ENCODE peak calls at places on chromosomes 7 and 10, in ten cellular contexts. G is GM10248, Q is kidney epithelial cell, T is activated T-cell treated with anti-CD3 and anti-CD28 coated beads for 48 hours, P is T-helper 17 cell, U is T-helper 1 cell, F is NCI-H1694, K is tibial artery, D is NCI-H1092, X is occipital lobe. R is an unnamed sample.

GRCh38 chr7:75611557-75612178 is 119.5 kb downstream of the SPDYE5 start:
- DNase-seq in G (no peak), Q (no peak), T (no peak), P (no peak), U (no peak), F (no peak), K (peak; percentile 95), D (no peak), X (peak; percentile 94), R (no peak)

GRCh38 chr10:88207121-88207546 is 343.7 kb downstream of the PTEN start:
- DNase-seq in G (no peak), Q (no peak), T (no peak), P (no peak), U (no peak), F (no peak), K (no peak), D (no peak), X (no peak), R (no peak)

GRCh38 chr10:69438531-69439349 is 12.5 kb upstream of the TSPAN15 start:
- DNase-seq in G (no peak), Q (no peak), T (no peak), P (no peak), U (no peak), F (peak; percentile 88), K (no peak), D (no peak), X (no peak), R (peak; percentile 78)

GRCh38 chr10:10792681-10793080 is 225.0 kb upstream of the CELF2 start:
- DNase-seq in G (no peak), Q (peak; percentile 82), T (no peak), P (no peak), U (no peak), F (no peak), K (no peak), D (no peak), X (no peak), R (peak; percentile 6)

GRCh38 chr10:89274928-89275327 is 23.4 kb upstream of the LIPA start:
- DNase-seq in G (no peak), Q (no peak), T (no peak), P (no peak), U (no peak), F (no peak), K (no peak), D (no peak), X (no peak), R (peak; percentile 33)

GRCh38 chr10:95295031-95295755 is 4.4 kb upstream of the PDLIM1 start:
- DNase-seq in G (peak; percentile 86), Q (peak; percentile 61), T (peak; percentile 33), P (no peak), U (no peak), F (no peak), K (no peak), D (peak; percentile 32), X (peak; percentile 16), R (no peak)

GRCh38 chr7:34181271-34181958 is 276.1 kb downstream of the BMPER start:
- DNase-seq in G (no peak), Q (no peak), T (no peak), P (no peak), U (no peak), F (no peak), K (no peak), D (no peak), X (no peak), R (no peak)

GRCh38 chr7:2476298-2476697 is at the start of gene GRIFIN:
- DNase-seq in G (no peak), Q (no peak), T (no peak), P (no peak), U (no peak), F (no peak), K (no peak), D (no peak), X (no peak), R (no peak)

GRCh38 chr7:132614428-132615076 is 38.3 kb upstream of the PLXNA4 start:
- DNase-seq in G (peak; percentile 37), Q (no peak), T (no peak), P (no peak), U (no peak), F (no peak), K (no peak), D (peak; percentile 15), X (no peak), R (no peak)

GRCh38 chr7:83861-84632 is 108.3 kb upstream of the FAM20C start:
- DNase-seq in G (no peak), Q (no peak), T (no peak), P (no peak), U (no peak), F (no peak), K (peak; percentile 59), D (no peak), X (no peak), R (no peak)

GRCh38 chr7:131057015-131057518 is 270.6 kb upstream of the MKLN1 start:
- DNase-seq in G (peak; percentile 31), Q (peak; percentile 23), T (no peak), P (no peak), U (no peak), F (no peak), K (no peak), D (no peak), X (no peak), R (no peak)

GRCh38 chr7:25392571-25393338 is 164.5 kb upstream of the NPVF start:
- DNase-seq in G (no peak), Q (no peak), T (no peak), P (no peak), U (no peak), F (no peak), K (peak; percentile 65), D (no peak), X (no peak), R (no peak)

GRCh38 chr7:44978511-44979366 is at the start of gene MYO1G:
- DNase-seq in G (peak; percentile 84), Q (no peak), T (peak; percentile 86), P (peak; percentile 74), U (peak; percentile 76), F (no peak), K (no peak), D (no peak), X (no peak), R (no peak)

GRCh38 chr7:32150589-32150988 is 80.4 kb upstream of the PDE1C start:
- DNase-seq in G (no peak), Q (no peak), T (no peak), P (no peak), U (no peak), F (no peak), K (no peak), D (no peak), X (no peak), R (no peak)

GRCh38 chr10:114174462-114175190 is 623 bp upstream of the CCDC186 start:
- DNase-seq in G (no peak), Q (no peak), T (no peak), P (no peak), U (peak; percentile 65), F (no peak), K (peak; percentile 71), D (peak; percentile 12), X (peak; percentile 27), R (no peak)

GRCh38 chr7:144384555-144385245 is 18.8 kb downstream of the NOBOX start:
- DNase-seq in G (no peak), Q (peak; percentile 70), T (peak; percentile 44), P (no peak), U (no peak), F (no peak), K (peak; percentile 53), D (no peak), X (no peak), R (peak; percentile 61)

GRCh38 chr7:50306491-50307367 is 2.2 kb downstream of the IKZF1 start:
- DNase-seq in G (no peak), Q (no peak), T (no peak), P (no peak), U (no peak), F (no peak), K (no peak), D (no peak), X (no peak), R (no peak)

GRCh38 chr10:28722065-28722803 is 44.9 kb downstream of the BAMBI start:
- DNase-seq in G (no peak), Q (no peak), T (no peak), P (no peak), U (no peak), F (no peak), K (peak; percentile 66), D (peak; percentile 27), X (peak; percentile 49), R (no peak)

GRCh38 chr10:35789996-35790395 is 147.9 kb upstream of the FZD8 start:
- DNase-seq in G (no peak), Q (peak; percentile 43), T (no peak), P (no peak), U (no peak), F (no peak), K (no peak), D (no peak), X (no peak), R (peak; percentile 83)

GRCh38 chr7:71486856-71487628 is 355.1 kb downstream of the GALNT17 start:
- DNase-seq in G (no peak), Q (no peak), T (no peak), P (no peak), U (no peak), F (no peak), K (peak; percentile 72), D (no peak), X (no peak), R (no peak)

GRCh38 chr10:52318136-52318810 is 4.2 kb downstream of the DKK1 start:
- DNase-seq in G (no peak), Q (no peak), T (no peak), P (no peak), U (no peak), F (no peak), K (no peak), D (no peak), X (no peak), R (peak; percentile 68)

GRCh38 chr10:88315746-88316145 is 267.4 kb downstream of the RNLS start:
- DNase-seq in G (no peak), Q (no peak), T (no peak), P (no peak), U (no peak), F (no peak), K (no peak), D (no peak), X (no peak), R (no peak)

R was measured in A172.